ENCODE peak calls at places on chromosomes 11 and 22, in five cellular contexts. One of them, this sample, is unnamed.
A peak's percentile ranks its signal among the peaks of the same experiment; 100 is the strongest.

GRCh38 chr11:2570211-2570811 is 125.5 kb downstream of the KCNQ1 start:
- DNase-seq in AG04450: no peak
- DNase-seq in neuronal stem cell: no peak
- DNase-seq in fibroblast of lung: no peak
- DNase-seq in mucosa of descending colon: peak; percentile 34
- DNase-seq in this sample: no peak

GRCh38 chr11:70420008-70420464 is 21.7 kb downstream of the CTTN start:
- DNase-seq in fibroblast of lung: peak; percentile 12
- DNase-seq in neuronal stem cell: no peak
- DNase-seq in AG04450: no peak
- DNase-seq in mucosa of descending colon: no peak
- DNase-seq in this sample: no peak

GRCh38 chr11:109508185-109508584 is 86.2 kb downstream of the C11orf87 start:
- DNase-seq in AG04450: no peak
- DNase-seq in neuronal stem cell: no peak
- DNase-seq in fibroblast of lung: no peak
- DNase-seq in mucosa of descending colon: no peak
- DNase-seq in this sample: no peak

GRCh38 chr11:66289548-66290331 is 797 bp upstream of the YIF1A start:
- DNase-seq in mucosa of descending colon: no peak
- DNase-seq in AG04450: peak; percentile 72
- DNase-seq in fibroblast of lung: no peak
- DNase-seq in neuronal stem cell: peak; percentile 85
- DNase-seq in this sample: no peak

GRCh38 chr22:20663137-20663828 is 110.6 kb upstream of the SERPIND1 start:
- DNase-seq in fibroblast of lung: no peak
- DNase-seq in mucosa of descending colon: no peak
- DNase-seq in AG04450: no peak
- DNase-seq in neuronal stem cell: no peak
- DNase-seq in this sample: no peak

GRCh38 chr22:32625985-32626384 is 151.4 kb downstream of the FBXO7 start:
- DNase-seq in AG04450: no peak
- DNase-seq in mucosa of descending colon: no peak
- DNase-seq in neuronal stem cell: no peak
- DNase-seq in fibroblast of lung: peak; percentile 74
- DNase-seq in this sample: no peak

GRCh38 chr11:70029831-70030811 is 48.0 kb upstream of the ANO1 start:
- DNase-seq in fibroblast of lung: no peak
- DNase-seq in mucosa of descending colon: no peak
- DNase-seq in AG04450: no peak
- DNase-seq in neuronal stem cell: no peak
- DNase-seq in this sample: no peak

GRCh38 chr22:18929459-18929858 is 6.6 kb downstream of the PRODH start:
- DNase-seq in mucosa of descending colon: no peak
- DNase-seq in neuronal stem cell: no peak
- DNase-seq in fibroblast of lung: no peak
- DNase-seq in AG04450: no peak
- DNase-seq in this sample: no peak

GRCh38 chr11:14789879-14790484 is 102.0 kb downstream of the CYP2R1 start:
- DNase-seq in mucosa of descending colon: no peak
- DNase-seq in fibroblast of lung: peak; percentile 51
- DNase-seq in neuronal stem cell: no peak
- DNase-seq in AG04450: no peak
- DNase-seq in this sample: peak; percentile 29

GRCh38 chr11:64148917-64149617 is 16.8 kb downstream of the MACROD1 start:
- DNase-seq in AG04450: no peak
- DNase-seq in mucosa of descending colon: no peak
- DNase-seq in fibroblast of lung: no peak
- DNase-seq in neuronal stem cell: no peak
- DNase-seq in this sample: no peak

GRCh38 chr22:20088263-20088648 is 8.2 kb downstream of the DGCR8 start:
- DNase-seq in AG04450: no peak
- DNase-seq in neuronal stem cell: no peak
- DNase-seq in mucosa of descending colon: peak; percentile 20
- DNase-seq in fibroblast of lung: no peak
- DNase-seq in this sample: no peak

GRCh38 chr11:77406396-77406795 is 67.5 kb downstream of the PAK1 start:
- DNase-seq in neuronal stem cell: no peak
- DNase-seq in mucosa of descending colon: no peak
- DNase-seq in fibroblast of lung: no peak
- DNase-seq in AG04450: no peak
- DNase-seq in this sample: no peak

GRCh38 chr11:60864856-60865513 is 2.4 kb upstream of the ZP1 start:
- DNase-seq in mucosa of descending colon: peak; percentile 19
- DNase-seq in fibroblast of lung: no peak
- DNase-seq in AG04450: no peak
- DNase-seq in neuronal stem cell: no peak
- DNase-seq in this sample: no peak

GRCh38 chr11:74024630-74025029 is 15.7 kb upstream of the UCP3 start:
- DNase-seq in neuronal stem cell: no peak
- DNase-seq in fibroblast of lung: peak; percentile 95
- DNase-seq in mucosa of descending colon: peak; percentile 55
- DNase-seq in AG04450: peak; percentile 59
- DNase-seq in this sample: no peak

GRCh38 chr11:93908689-93909088 is 58.3 kb upstream of the VSTM5 start:
- DNase-seq in neuronal stem cell: no peak
- DNase-seq in fibroblast of lung: peak; percentile 70
- DNase-seq in AG04450: peak; percentile 78
- DNase-seq in mucosa of descending colon: no peak
- DNase-seq in this sample: no peak

GRCh38 chr22:20937794-20938148 is 20.6 kb downstream of the CRKL start:
- DNase-seq in fibroblast of lung: no peak
- DNase-seq in mucosa of descending colon: no peak
- DNase-seq in neuronal stem cell: no peak
- DNase-seq in AG04450: no peak
- DNase-seq in this sample: no peak

GRCh38 chr11:60625262-60625661 is 74.2 kb upstream of the MS4A8 start:
- DNase-seq in fibroblast of lung: peak; percentile 28
- DNase-seq in mucosa of descending colon: no peak
- DNase-seq in neuronal stem cell: no peak
- DNase-seq in AG04450: no peak
- DNase-seq in this sample: peak; percentile 21

GRCh38 chr11:1510928-1511327 is 24.3 kb upstream of the MOB2 start:
- DNase-seq in mucosa of descending colon: peak; percentile 16
- DNase-seq in fibroblast of lung: no peak
- DNase-seq in neuronal stem cell: no peak
- DNase-seq in AG04450: no peak
- DNase-seq in this sample: no peak

GRCh38 chr22:44365196-44365802 is 52.5 kb upstream of the SHISAL1 start:
- DNase-seq in fibroblast of lung: no peak
- DNase-seq in AG04450: no peak
- DNase-seq in neuronal stem cell: no peak
- DNase-seq in mucosa of descending colon: peak; percentile 9
- DNase-seq in this sample: no peak

GRCh38 chr22:40616578-40616977 is 19.9 kb downstream of the MRTFA start:
- DNase-seq in mucosa of descending colon: no peak
- DNase-seq in AG04450: no peak
- DNase-seq in fibroblast of lung: no peak
- DNase-seq in neuronal stem cell: no peak
- DNase-seq in this sample: no peak

GRCh38 chr22:40620464-40621046 is 16.0 kb downstream of the MRTFA start:
- DNase-seq in AG04450: no peak
- DNase-seq in mucosa of descending colon: no peak
- DNase-seq in fibroblast of lung: peak; percentile 21
- DNase-seq in neuronal stem cell: no peak
- DNase-seq in this sample: no peak

GRCh38 chr22:40624770-40625169 is 11.7 kb downstream of the MRTFA start:
- DNase-seq in neuronal stem cell: no peak
- DNase-seq in fibroblast of lung: no peak
- DNase-seq in AG04450: no peak
- DNase-seq in mucosa of descending colon: no peak
- DNase-seq in this sample: no peak

GRCh38 chr22:40618400-40618799 is 18.1 kb downstream of the MRTFA start:
- DNase-seq in AG04450: no peak
- DNase-seq in fibroblast of lung: no peak
- DNase-seq in mucosa of descending colon: no peak
- DNase-seq in neuronal stem cell: no peak
- DNase-seq in this sample: no peak

DNA sequence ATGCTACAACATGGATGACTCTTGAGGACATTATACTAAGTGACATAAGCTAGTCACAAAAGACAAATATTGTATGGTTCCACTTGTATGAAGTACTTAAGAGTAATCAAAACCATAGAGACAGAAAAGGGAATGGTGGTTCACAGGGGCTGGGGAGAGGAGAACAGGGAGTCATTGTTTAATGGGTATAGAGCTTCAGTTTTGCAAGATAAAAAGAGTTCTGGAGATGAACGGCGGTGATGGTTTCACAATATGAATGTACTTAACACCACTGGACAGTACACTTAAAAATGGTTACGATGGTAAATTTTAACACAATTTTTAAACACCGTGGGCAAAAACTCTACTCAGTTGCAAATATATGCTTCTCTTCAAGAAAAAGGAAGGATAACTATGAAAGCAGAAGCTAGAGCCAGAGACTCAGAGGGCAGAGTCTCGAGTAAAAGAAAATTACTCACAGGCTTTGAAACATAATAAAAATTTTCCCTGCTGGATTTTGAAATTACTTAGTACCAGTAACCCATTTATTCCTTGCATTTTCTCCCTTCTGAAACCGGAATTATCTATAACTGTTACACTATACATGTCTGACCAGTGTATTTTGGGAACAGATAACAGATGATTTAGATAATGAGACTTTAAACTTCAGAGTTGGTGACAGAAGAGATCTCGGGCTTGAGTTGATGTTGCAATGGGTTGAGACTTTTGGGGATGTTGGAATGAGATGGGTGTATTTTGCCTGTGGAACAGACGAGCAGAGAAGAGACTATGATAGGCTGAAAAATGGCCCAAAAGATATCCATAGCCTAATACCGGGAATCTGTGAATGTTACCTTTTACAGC is 15.0 kb downstream of the MRTFA start:
- DNase-seq in fibroblast of lung: no peak
- DNase-seq in neuronal stem cell: no peak
- DNase-seq in mucosa of descending colon: no peak
- DNase-seq in AG04450: no peak
- DNase-seq in this sample: no peak
- H3K4me3 ChIP-seq in fibroblast of lung: no peak overlapping the region
- H3K4me3 ChIP-seq in neuronal stem cell: no peak overlapping the region
- H3K4me3 ChIP-seq in mucosa of descending colon: no peak overlapping the region
- H3K4me3 ChIP-seq in AG04450: no peak overlapping the region
- H3K4me3 ChIP-seq in this sample: no peak overlapping the region

DNA sequence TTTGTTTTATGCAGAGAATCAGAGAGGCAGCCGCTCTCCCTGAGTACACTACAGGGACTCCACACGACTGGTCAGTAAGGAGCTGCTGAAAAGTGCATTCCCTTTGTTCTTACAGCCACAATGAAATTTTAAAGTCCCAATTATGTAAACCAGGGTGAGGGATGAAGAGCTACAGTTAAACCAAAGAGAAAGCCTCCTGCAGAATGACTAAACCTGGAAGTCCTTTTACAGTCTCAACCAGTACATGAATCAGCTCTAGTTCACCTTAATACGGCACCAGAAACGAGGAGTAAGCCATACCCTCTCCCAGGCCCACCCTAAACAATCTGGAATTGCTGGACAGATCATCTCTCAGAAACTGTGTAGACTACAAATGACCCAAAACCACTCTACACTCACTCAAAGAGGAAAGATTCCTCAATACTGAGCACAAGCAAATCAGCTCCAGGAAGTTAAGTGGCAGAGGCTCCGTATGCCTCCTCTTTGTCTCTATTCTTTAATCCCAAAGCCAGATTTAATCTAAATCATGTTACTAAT is 113.1 kb downstream of the RBFOX2 start:
- DNase-seq in fibroblast of lung: peak; percentile 20
- DNase-seq in AG04450: no peak
- DNase-seq in neuronal stem cell: no peak
- DNase-seq in mucosa of descending colon: no peak
- DNase-seq in this sample: peak; percentile 35
- H3K4me3 ChIP-seq in fibroblast of lung: peak overlapping the region; percentile 71
- H3K4me3 ChIP-seq in AG04450: peak overlapping the region; percentile 21
- H3K4me3 ChIP-seq in neuronal stem cell: no peak overlapping the region
- H3K4me3 ChIP-seq in mucosa of descending colon: no peak overlapping the region
- H3K4me3 ChIP-seq in this sample: no peak overlapping the region

DNA sequence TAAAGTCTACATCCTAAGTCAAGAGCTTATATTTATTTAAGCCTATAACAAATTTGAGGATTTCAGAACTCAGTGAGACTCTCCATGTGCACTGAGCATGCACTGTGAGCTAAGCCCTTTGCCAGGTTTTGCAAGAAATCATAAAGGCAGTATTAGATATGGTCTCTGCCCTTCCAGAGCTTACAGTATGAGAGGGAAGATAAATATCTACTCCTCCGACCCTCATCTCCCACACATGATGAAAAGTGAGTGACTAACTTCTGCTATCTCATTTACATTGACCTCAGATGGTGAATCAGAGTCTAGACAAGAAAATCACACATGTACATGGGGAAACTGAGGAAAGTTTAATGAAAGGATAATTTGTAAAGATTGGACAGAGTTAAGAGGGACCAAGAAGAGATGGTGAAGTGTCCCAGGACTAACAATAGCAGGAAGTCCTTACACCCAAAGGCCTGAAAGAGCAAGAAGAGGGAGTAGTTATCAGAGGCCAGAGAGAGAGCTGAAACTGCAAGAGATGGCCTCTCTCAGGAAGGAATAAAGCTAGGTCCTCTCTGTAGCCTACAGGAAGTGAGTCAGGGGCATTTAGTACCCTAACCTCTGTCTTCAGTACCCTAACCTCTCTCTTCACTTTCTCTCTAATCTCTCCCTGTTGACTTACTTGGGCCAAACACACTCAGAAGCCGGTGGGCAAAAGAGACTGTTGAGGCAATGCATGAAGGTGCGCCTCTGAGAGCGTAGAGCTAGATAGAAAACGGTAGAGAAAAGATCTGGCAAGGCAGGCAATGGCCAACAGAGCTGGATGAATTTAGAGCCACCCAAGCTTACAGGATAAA is 23.0 kb upstream of the BLID start:
- DNase-seq in fibroblast of lung: no peak
- DNase-seq in neuronal stem cell: no peak
- DNase-seq in AG04450: no peak
- DNase-seq in mucosa of descending colon: no peak
- DNase-seq in this sample: no peak
- H3K4me3 ChIP-seq in fibroblast of lung: no peak overlapping the region
- H3K4me3 ChIP-seq in neuronal stem cell: no peak overlapping the region
- H3K4me3 ChIP-seq in AG04450: no peak overlapping the region
- H3K4me3 ChIP-seq in mucosa of descending colon: no peak overlapping the region
- H3K4me3 ChIP-seq in this sample: no peak overlapping the region

GRCh38 chr11:128871165-128871564 is 4.1 kb upstream of the KCNJ1 start:
- DNase-seq in fibroblast of lung: no peak
- DNase-seq in mucosa of descending colon: no peak
- DNase-seq in AG04450: no peak
- DNase-seq in neuronal stem cell: no peak
- DNase-seq in this sample: no peak
- H3K4me3 ChIP-seq in fibroblast of lung: no peak overlapping the region
- H3K4me3 ChIP-seq in mucosa of descending colon: no peak overlapping the region
- H3K4me3 ChIP-seq in AG04450: no peak overlapping the region
- H3K4me3 ChIP-seq in neuronal stem cell: no peak overlapping the region
- H3K4me3 ChIP-seq in this sample: no peak overlapping the region

GRCh38 chr11:17782145-17782544 is 47.6 kb downstream of the KCNC1 start:
- DNase-seq in neuronal stem cell: no peak
- DNase-seq in AG04450: no peak
- DNase-seq in mucosa of descending colon: no peak
- DNase-seq in fibroblast of lung: no peak
- DNase-seq in this sample: no peak
- H3K4me3 ChIP-seq in neuronal stem cell: no peak overlapping the region
- H3K4me3 ChIP-seq in AG04450: no peak overlapping the region
- H3K4me3 ChIP-seq in mucosa of descending colon: no peak overlapping the region
- H3K4me3 ChIP-seq in fibroblast of lung: no peak overlapping the region
- H3K4me3 ChIP-seq in this sample: no peak overlapping the region

This sample was measured in small intestine.